ENCODE peak calls at places on chromosomes 3 and 15, in five cellular contexts. L is astrocyte of the spinal cord, H is stomach, S is glutamatergic neuron, U is fibroblast of lung. I is an unnamed sample.

GRCh38 chr3:178968996-178969700 is 102.5 kb downstream of the ZMAT3 start:
- DNase-seq in U (no peak), H (no peak), L (no peak), S (no peak), I (no peak)

GRCh38 chr3:14432996-14433572 is 30.7 kb downstream of the SLC6A6 start:
- DNase-seq in U (no peak), H (peak), S (no peak), L (no peak), I (no peak)

GRCh38 chr3:196990654-196991053 is 22.0 kb upstream of the PIGZ start:
- DNase-seq in S (no peak), H (no peak), U (no peak), L (no peak), I (no peak)

GRCh38 chr15:77532067-77532710 is 100.5 kb downstream of the LINGO1 start:
- DNase-seq in H (no peak), S (no peak), L (no peak), U (no peak), I (no peak)

GRCh38 chr3:140223631-140224030 is 288.6 kb downstream of the CLSTN2 start:
- DNase-seq in U (no peak), S (no peak), L (peak), H (no peak), I (no peak)

GRCh38 chr15:98801234-98801561 is 152.9 kb downstream of the IGF1R start:
- DNase-seq in U (no peak), S (no peak), L (no peak), H (no peak), I (no peak)

GRCh38 chr15:91517491-91518200 is 335.9 kb upstream of the SLCO3A1 start:
- DNase-seq in H (no peak), S (no peak), U (peak), L (peak), I (no peak)

GRCh38 chr3:48047841-48048456 is 31.7 kb upstream of the MAP4 start:
- DNase-seq in U (peak), L (no peak), H (no peak), S (no peak), I (no peak)

GRCh38 chr3:106678657-106679390 is 698.4 kb upstream of the CCDC54 start:
- DNase-seq in S (no peak), L (no peak), H (no peak), U (no peak), I (no peak)

GRCh38 chr3:37458162-37458895 is 283.9 kb upstream of the LRRFIP2 start:
- DNase-seq in L (no peak), H (no peak), S (no peak), U (no peak), I (no peak)

GRCh38 chr3:187913617-187914033 is 168.4 kb upstream of the BCL6 start:
- DNase-seq in U (peak), S (no peak), H (no peak), L (peak), I (no peak)

GRCh38 chr3:13406200-13406599 is 13.9 kb downstream of the NUP210 start:
- DNase-seq in L (no peak), U (no peak), S (no peak), H (no peak), I (no peak)

GRCh38 chr3:27943106-27943505 is 221.0 kb upstream of the EOMES start:
- DNase-seq in S (peak), H (no peak), L (no peak), U (peak), I (no peak)

GRCh38 chr3:146881366-146881765 is 276.2 kb upstream of the PLSCR5 start:
- DNase-seq in L (no peak), S (no peak), H (no peak), U (no peak), I (no peak)

GRCh38 chr3:142273501-142273900 is 48.1 kb upstream of the GK5 start:
- DNase-seq in S (peak), H (no peak), L (no peak), U (no peak), I (no peak)

GRCh38 chr15:90231028-90232017 is 2.4 kb downstream of the CIB1 start:
- DNase-seq in U (peak), L (no peak), H (peak), S (no peak), I (no peak)

GRCh38 chr3:196962108-196962929 is 6.3 kb downstream of the PIGZ start:
- DNase-seq in H (no peak), U (no peak), S (no peak), L (no peak), I (no peak)

GRCh38 chr3:24521306-24522154 is 26.9 kb upstream of the THRB start:
- DNase-seq in S (peak), H (peak), L (peak), U (peak), I (peak)

GRCh38 chr3:130850044-130850797 is 43.7 kb upstream of the ATP2C1 start:
- DNase-seq in S (no peak), H (no peak), L (peak), U (peak), I (no peak)

GRCh38 chr3:40166997-40167396 is 142.5 kb upstream of the EIF1B start:
- DNase-seq in S (no peak), L (no peak), U (no peak), H (no peak), I (no peak)

GRCh38 chr15:49215768-49216739 is 46.0 kb downstream of the GALK2 start:
- DNase-seq in L (no peak), U (no peak), H (peak), S (no peak), I (no peak)

GRCh38 chr15:67175643-67176071 is 78.8 kb downstream of the AAGAB start:
- DNase-seq in S (no peak), U (peak), H (no peak), L (no peak), I (no peak)

GRCh38 chr15:45157974-45158373 is 28.2 kb downstream of the DUOX1 start:
- DNase-seq in H (no peak), S (no peak), U (peak), L (peak), I (no peak)

GRCh38 chr3:5188419-5189405 is 1.2 kb downstream of the EDEM1 start:
- DNase-seq in H (peak), S (no peak), U (peak), L (peak), I (no peak)

GRCh38 chr15:29631076-29632070 is 190.9 kb downstream of the TJP1 start:
- DNase-seq in U (no peak), L (no peak), S (no peak), H (no peak), I (no peak)

GRCh38 chr3:192408007-192408655 is 319.2 kb downstream of the FGF12 start:
- DNase-seq in U (peak), H (no peak), L (peak), S (peak), I (peak)

GRCh38 chr3:111373239-111373638 is 168.8 kb upstream of the CD96 start:
- DNase-seq in S (no peak), L (no peak), H (no peak), U (no peak), I (no peak)

GRCh38 chr3:111761309-111761795 is 97.7 kb upstream of the PHLDB2 start:
- DNase-seq in L (peak), U (peak), H (no peak), S (no peak), I (no peak)

GRCh38 chr3:130831716-130832400 is 62.0 kb upstream of the ATP2C1 start:
- DNase-seq in L (no peak), U (no peak), S (peak), H (peak), I (no peak)

GRCh38 chr15:31476866-31477265 is 150.2 kb downstream of the KLF13 start:
- DNase-seq in S (no peak), H (peak), L (no peak), U (no peak), I (no peak)

GRCh38 chr3:16311960-16312451 is 47.0 kb downstream of the OXNAD1 start:
- DNase-seq in L (peak), H (no peak), S (no peak), U (no peak), I (no peak)

GRCh38 chr3:12230406-12230805 is 58.5 kb upstream of the PPARG start:
- DNase-seq in H (no peak), L (no peak), U (no peak), S (no peak), I (no peak)

GRCh38 chr3:79140718-79141117 is 627.1 kb downstream of the ROBO1 start:
- DNase-seq in H (no peak), L (peak), S (no peak), U (peak), I (no peak)

GRCh38 chr3:28934135-28934813 is 346.6 kb upstream of the RBMS3 start:
- DNase-seq in H (no peak), U (peak), S (no peak), L (no peak), I (no peak)

GRCh38 chr15:99443768-99444446 is 121.9 kb upstream of the MEF2A start:
- DNase-seq in U (peak), H (peak), S (no peak), L (peak), I (no peak)

GRCh38 chr15:42622328-42622925 is 47.0 kb downstream of the STARD9 start:
- DNase-seq in L (no peak), H (no peak), S (no peak), U (no peak), I (no peak)

GRCh38 chr3:133644768-133645167 is 17.0 kb downstream of the TOPBP1 start:
- DNase-seq in S (no peak), L (peak), H (no peak), U (peak), I (no peak)

GRCh38 chr15:72770673-72771328 is 12.8 kb downstream of the ADPGK start:
- DNase-seq in U (no peak), L (no peak), S (no peak), H (no peak), I (no peak)
- TF ChIP-seq CTCF in U (peak), L (peak), S (no peak), H (no peak), I (peak)

DNA sequence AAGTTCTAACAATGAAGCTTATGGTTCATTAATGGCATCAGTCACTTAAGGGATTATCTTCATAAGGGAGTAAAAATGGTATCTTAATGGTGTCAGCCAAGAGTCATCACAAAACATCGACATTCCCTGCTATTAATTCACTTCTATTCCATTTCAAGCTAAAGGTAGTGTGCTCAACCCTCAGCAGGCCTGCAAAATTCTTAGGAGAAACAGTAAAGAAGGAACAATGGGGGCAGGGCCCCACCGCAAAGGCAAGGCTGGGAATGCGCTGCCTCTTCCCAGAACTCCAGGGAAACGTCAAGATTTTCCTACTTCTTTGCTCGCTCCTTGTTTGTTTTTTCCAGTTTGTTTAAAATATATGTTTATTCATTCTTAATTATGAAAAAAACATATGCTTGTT is 187.3 kb upstream of the TSC22D2 start:
- DNase-seq in H (no peak), S (no peak), L (peak), U (no peak), I (no peak)
- TF ChIP-seq CTCF in H (no peak), S (no peak), L (no peak), U (no peak), I (no peak)

GRCh38 chr15:88834211-88834812 is 31.1 kb downstream of the ACAN start:
- DNase-seq in S (peak), H (peak), L (peak), U (peak), I (peak)

GRCh38 chr15:88833196-88833595 is 30.0 kb downstream of the ACAN start:
- DNase-seq in H (no peak), L (no peak), U (no peak), S (no peak), I (no peak)

GRCh38 chr15:88835646-88836045 is 32.4 kb downstream of the ACAN start:
- DNase-seq in L (no peak), H (no peak), S (no peak), U (peak), I (no peak)

GRCh38 chr15:88833688-88834087 is 30.5 kb downstream of the ACAN start:
- DNase-seq in H (no peak), S (no peak), L (no peak), U (no peak), I (no peak)

GRCh38 chr15:88835119-88835518 is 31.9 kb downstream of the ACAN start:
- DNase-seq in S (no peak), L (no peak), H (no peak), U (no peak), I (no peak)
- TF ChIP-seq CTCF in S (no peak), L (no peak), H (no peak), U (no peak), I (no peak)

GRCh38 chr3:62497156-62497555 is 123.8 kb upstream of the FEZF2 start:
- DNase-seq in H (no peak), U (no peak), L (no peak), S (no peak), I (no peak)

GRCh38 chr3:62496509-62496908 is 123.2 kb upstream of the FEZF2 start:
- DNase-seq in U (no peak), H (no peak), S (no peak), L (no peak), I (no peak)

GRCh38 chr3:62493116-62493801 is 119.9 kb upstream of the FEZF2 start:
- DNase-seq in S (no peak), H (no peak), U (peak), L (no peak), I (no peak)
- TF ChIP-seq CTCF in S (peak), H (no peak), U (peak), L (peak), I (peak)

DNA sequence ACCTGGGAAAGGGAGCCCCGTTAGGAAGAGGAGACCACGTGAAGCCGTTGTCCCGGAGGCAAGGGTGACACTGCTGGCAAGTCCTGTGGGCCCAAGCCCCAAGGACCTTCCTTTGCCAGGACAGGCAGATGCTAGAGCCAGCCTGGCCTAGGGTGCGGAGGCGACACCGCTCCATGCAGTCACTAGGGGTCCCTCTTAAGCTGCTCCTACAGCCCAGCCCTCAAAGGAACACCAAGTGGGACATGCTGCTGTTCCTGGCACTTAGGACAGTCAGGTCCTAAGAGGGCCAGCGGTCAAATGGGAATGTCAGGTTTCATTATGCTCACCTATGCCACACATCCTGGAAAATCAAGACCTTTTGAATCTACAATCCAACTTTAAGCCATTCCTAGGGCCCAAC is 59.7 kb downstream of the RPN1 start:
- DNase-seq in H (no peak), L (no peak), U (no peak), S (no peak), I (no peak)
- TF ChIP-seq CTCF in H (no peak), L (peak), U (peak), S (no peak), I (no peak)

GRCh38 chr15:72676838-72677237 is 9.1 kb downstream of the HIGD2B start:
- DNase-seq in S (no peak), H (no peak), L (no peak), U (no peak), I (no peak)

DNA sequence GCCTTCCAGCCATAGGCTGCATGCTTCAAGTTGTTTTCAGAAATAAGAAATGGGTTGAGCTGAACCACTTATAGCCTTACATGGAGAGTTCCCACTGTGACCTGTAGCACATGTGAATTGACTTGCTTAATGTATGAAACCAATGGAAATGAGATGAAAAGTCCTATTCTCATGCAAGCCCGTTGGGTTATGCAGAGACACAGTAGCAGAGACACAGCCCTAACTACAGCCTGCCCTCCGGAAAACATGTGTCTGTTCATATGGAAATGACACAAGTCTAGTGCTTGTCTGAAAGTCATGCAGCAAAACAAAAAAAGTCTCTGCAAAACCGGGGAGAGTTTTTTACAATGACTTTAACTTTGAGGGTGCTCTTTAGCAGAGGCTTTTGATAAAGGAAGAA is 14.5 kb downstream of the HIGD2B start:
- DNase-seq in U (no peak), L (no peak), S (no peak), H (no peak), I (no peak)
- TF ChIP-seq CTCF in U (no peak), L (no peak), S (no peak), H (no peak), I (no peak)

DNA sequence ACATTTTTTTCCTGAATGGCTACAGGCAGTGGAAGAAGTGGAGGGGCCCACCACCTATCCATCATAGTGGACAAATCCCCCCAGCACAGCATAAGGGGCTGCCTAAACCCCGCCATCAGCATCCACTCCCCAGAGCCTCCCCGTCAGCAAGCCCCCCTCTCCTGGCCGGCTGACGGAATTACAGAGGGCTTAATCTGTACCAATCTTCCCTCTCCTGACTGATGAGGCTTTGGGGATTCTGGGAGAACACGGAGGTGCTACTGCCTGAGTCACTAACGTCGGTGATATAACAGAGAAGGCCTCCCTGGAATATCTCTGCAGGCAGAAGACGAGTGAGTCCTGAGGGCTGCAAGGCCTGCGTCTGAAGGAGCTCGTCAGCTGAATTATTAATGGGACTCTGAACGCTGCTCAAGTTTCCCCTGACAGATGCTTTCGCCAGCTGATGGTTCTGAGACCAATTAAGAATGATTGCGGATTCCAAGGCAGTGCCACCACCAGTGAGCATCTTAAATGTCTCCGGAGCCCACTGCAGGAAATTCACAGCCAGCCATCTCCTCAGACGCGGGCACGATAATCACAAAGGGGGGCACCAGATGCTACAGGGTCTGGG is 147.7 kb downstream of the XXYLT1 start:
- DNase-seq in U (no peak), H (no peak), L (no peak), S (peak), I (no peak)
- TF ChIP-seq CTCF in U (no peak), H (no peak), L (peak), S (peak), I (no peak)

GRCh38 chr3:53677406-53677805 is 168.8 kb downstream of the CHDH start:
- DNase-seq in L (no peak), U (no peak), H (no peak), S (no peak), I (no peak)
- TF ChIP-seq CTCF in L (no peak), U (no peak), H (peak), S (no peak), I (peak)